ENCODE peak calls at places on chromosomes 2 and 18, in nine cellular contexts. One of them, this sample, is unnamed.

GRCh38 chr18:46718501-46719341 is 38.1 kb downstream of the ST8SIA5 start:
- DNase-seq in HepG2: no peak
- DNase-seq in sigmoid colon: no peak
- DNase-seq in stomach: no peak
- DNase-seq in esophagus muscularis mucosa: no peak
- DNase-seq in A549: no peak
- DNase-seq in SK-N-SH: no peak
- DNase-seq in tibial nerve: no peak
- DNase-seq in H1: no peak
- DNase-seq in this sample: no peak

GRCh38 chr2:58757971-58758370 is 516.8 kb upstream of the FANCL start:
- DNase-seq in HepG2: no peak
- DNase-seq in sigmoid colon: no peak
- DNase-seq in stomach: no peak
- DNase-seq in esophagus muscularis mucosa: no peak
- DNase-seq in A549: no peak
- DNase-seq in SK-N-SH: peak
- DNase-seq in tibial nerve: no peak
- DNase-seq in H1: no peak
- DNase-seq in this sample: no peak

GRCh38 chr18:48190994-48191393 is 218.2 kb downstream of the ZBTB7C start:
- DNase-seq in HepG2: no peak
- DNase-seq in sigmoid colon: no peak
- DNase-seq in stomach: no peak
- DNase-seq in esophagus muscularis mucosa: no peak
- DNase-seq in A549: no peak
- DNase-seq in SK-N-SH: no peak
- DNase-seq in tibial nerve: no peak
- DNase-seq in H1: no peak
- DNase-seq in this sample: no peak

GRCh38 chr2:113005030-113005509 is at the start of gene IL36A:
- DNase-seq in HepG2: no peak
- DNase-seq in sigmoid colon: no peak
- DNase-seq in stomach: no peak
- DNase-seq in esophagus muscularis mucosa: no peak
- DNase-seq in A549: no peak
- DNase-seq in SK-N-SH: no peak
- DNase-seq in tibial nerve: no peak
- DNase-seq in H1: no peak
- DNase-seq in this sample: no peak

GRCh38 chr2:240989451-240990265 is 8.8 kb upstream of the SNED1 start:
- DNase-seq in HepG2: peak
- DNase-seq in sigmoid colon: peak
- DNase-seq in stomach: peak
- DNase-seq in esophagus muscularis mucosa: no peak
- DNase-seq in A549: peak
- DNase-seq in SK-N-SH: no peak
- DNase-seq in tibial nerve: no peak
- DNase-seq in H1: no peak
- DNase-seq in this sample: peak

GRCh38 chr2:196131949-196132925 is 39.1 kb downstream of the STK17B start:
- DNase-seq in HepG2: no peak
- DNase-seq in sigmoid colon: no peak
- DNase-seq in stomach: no peak
- DNase-seq in esophagus muscularis mucosa: no peak
- DNase-seq in A549: no peak
- DNase-seq in SK-N-SH: no peak
- DNase-seq in tibial nerve: no peak
- DNase-seq in H1: no peak
- DNase-seq in this sample: no peak

GRCh38 chr2:234377761-234378341 is 119.0 kb downstream of the ARL4C start:
- DNase-seq in HepG2: no peak
- DNase-seq in sigmoid colon: no peak
- DNase-seq in stomach: no peak
- DNase-seq in esophagus muscularis mucosa: no peak
- DNase-seq in A549: no peak
- DNase-seq in SK-N-SH: no peak
- DNase-seq in tibial nerve: peak
- DNase-seq in H1: no peak
- DNase-seq in this sample: no peak

GRCh38 chr2:21740529-21740928 is 616.8 kb downstream of the TDRD15 start:
- DNase-seq in HepG2: no peak
- DNase-seq in sigmoid colon: no peak
- DNase-seq in stomach: no peak
- DNase-seq in esophagus muscularis mucosa: no peak
- DNase-seq in A549: no peak
- DNase-seq in SK-N-SH: no peak
- DNase-seq in tibial nerve: no peak
- DNase-seq in H1: no peak
- DNase-seq in this sample: no peak

GRCh38 chr2:222805591-222806304 is 55.1 kb upstream of the ACSL3 start:
- DNase-seq in HepG2: peak
- DNase-seq in sigmoid colon: no peak
- DNase-seq in stomach: peak
- DNase-seq in esophagus muscularis mucosa: no peak
- DNase-seq in A549: no peak
- DNase-seq in SK-N-SH: no peak
- DNase-seq in tibial nerve: no peak
- DNase-seq in H1: no peak
- DNase-seq in this sample: no peak

GRCh38 chr2:134621939-134622705 is 96.7 kb downstream of the TMEM163 start:
- DNase-seq in HepG2: no peak
- DNase-seq in sigmoid colon: no peak
- DNase-seq in stomach: no peak
- DNase-seq in esophagus muscularis mucosa: peak
- DNase-seq in A549: no peak
- DNase-seq in SK-N-SH: no peak
- DNase-seq in tibial nerve: no peak
- DNase-seq in H1: no peak
- DNase-seq in this sample: no peak

GRCh38 chr2:30915485-30915884 is 108.2 kb upstream of the CAPN13 start:
- DNase-seq in HepG2: peak
- DNase-seq in sigmoid colon: no peak
- DNase-seq in stomach: peak
- DNase-seq in esophagus muscularis mucosa: no peak
- DNase-seq in A549: no peak
- DNase-seq in SK-N-SH: peak
- DNase-seq in tibial nerve: no peak
- DNase-seq in H1: peak
- DNase-seq in this sample: no peak

GRCh38 chr2:178271629-178272333 is 77.5 kb downstream of the OSBPL6 start:
- DNase-seq in HepG2: no peak
- DNase-seq in sigmoid colon: peak
- DNase-seq in stomach: no peak
- DNase-seq in esophagus muscularis mucosa: no peak
- DNase-seq in A549: no peak
- DNase-seq in SK-N-SH: no peak
- DNase-seq in tibial nerve: peak
- DNase-seq in H1: no peak
- DNase-seq in this sample: peak

GRCh38 chr2:46979611-46980010 is 64.0 kb upstream of the MCFD2 start:
- DNase-seq in HepG2: no peak
- DNase-seq in sigmoid colon: no peak
- DNase-seq in stomach: no peak
- DNase-seq in esophagus muscularis mucosa: no peak
- DNase-seq in A549: no peak
- DNase-seq in SK-N-SH: no peak
- DNase-seq in tibial nerve: no peak
- DNase-seq in H1: no peak
- DNase-seq in this sample: peak
- TF ChIP-seq EP300 in HepG2: no peak
- TF ChIP-seq EP300 in sigmoid colon: no peak
- TF ChIP-seq EP300 in stomach: no peak
- TF ChIP-seq EP300 in esophagus muscularis mucosa: no peak
- TF ChIP-seq EP300 in A549: no peak
- TF ChIP-seq EP300 in SK-N-SH: no peak
- TF ChIP-seq EP300 in tibial nerve: no peak
- TF ChIP-seq EP300 in H1: no peak
- TF ChIP-seq EP300 in this sample: no peak

DNA sequence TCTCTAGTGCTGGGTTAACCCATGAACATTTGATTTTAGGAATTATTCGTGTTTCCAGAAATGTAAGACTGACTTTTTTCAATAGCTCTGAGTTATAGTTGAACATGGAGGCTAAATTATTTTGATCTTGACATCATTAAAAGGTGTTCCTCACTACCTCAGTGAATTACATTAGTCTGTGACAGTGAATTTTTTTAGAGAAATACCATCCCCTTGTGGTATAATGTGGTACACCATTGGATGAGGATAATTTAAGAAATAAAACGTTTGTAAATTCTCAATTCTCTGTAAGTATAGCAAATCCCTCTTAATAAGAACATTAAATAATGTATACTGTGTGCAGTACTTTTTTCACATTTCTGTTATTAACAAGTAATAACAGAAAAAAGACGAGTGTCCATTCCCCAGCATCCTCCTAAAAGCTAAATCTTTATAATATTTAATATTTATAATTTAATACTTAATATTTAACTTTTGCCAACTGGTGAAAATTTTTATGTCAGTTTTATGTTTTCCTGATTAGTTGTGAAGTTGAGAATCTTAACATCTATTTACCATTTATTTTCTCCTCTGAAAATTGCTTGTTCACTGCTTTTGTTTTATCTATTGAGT is 70.3 kb upstream of the CWC22 start:
- DNase-seq in HepG2: peak
- DNase-seq in sigmoid colon: no peak
- DNase-seq in stomach: no peak
- DNase-seq in esophagus muscularis mucosa: no peak
- DNase-seq in A549: peak
- DNase-seq in SK-N-SH: peak
- DNase-seq in tibial nerve: no peak
- DNase-seq in H1: no peak
- DNase-seq in this sample: no peak
- TF ChIP-seq EP300 in HepG2: no peak
- TF ChIP-seq EP300 in sigmoid colon: no peak
- TF ChIP-seq EP300 in stomach: no peak
- TF ChIP-seq EP300 in esophagus muscularis mucosa: no peak
- TF ChIP-seq EP300 in A549: no peak
- TF ChIP-seq EP300 in SK-N-SH: no peak
- TF ChIP-seq EP300 in tibial nerve: no peak
- TF ChIP-seq EP300 in H1: no peak
- TF ChIP-seq EP300 in this sample: no peak

GRCh38 chr2:74312913-74313312 is 30.3 kb downstream of the SLC4A5 start:
- DNase-seq in HepG2: no peak
- DNase-seq in sigmoid colon: no peak
- DNase-seq in stomach: no peak
- DNase-seq in esophagus muscularis mucosa: no peak
- DNase-seq in A549: no peak
- DNase-seq in SK-N-SH: no peak
- DNase-seq in tibial nerve: no peak
- DNase-seq in H1: no peak
- DNase-seq in this sample: no peak

GRCh38 chr2:74313497-74313896 is 29.7 kb downstream of the SLC4A5 start:
- DNase-seq in HepG2: no peak
- DNase-seq in sigmoid colon: no peak
- DNase-seq in stomach: no peak
- DNase-seq in esophagus muscularis mucosa: no peak
- DNase-seq in A549: no peak
- DNase-seq in SK-N-SH: no peak
- DNase-seq in tibial nerve: no peak
- DNase-seq in H1: no peak
- DNase-seq in this sample: no peak

GRCh38 chr2:74302865-74303264 is 40.4 kb downstream of the SLC4A5 start:
- DNase-seq in HepG2: no peak
- DNase-seq in sigmoid colon: no peak
- DNase-seq in stomach: no peak
- DNase-seq in esophagus muscularis mucosa: no peak
- DNase-seq in A549: no peak
- DNase-seq in SK-N-SH: no peak
- DNase-seq in tibial nerve: no peak
- DNase-seq in H1: no peak
- DNase-seq in this sample: no peak

GRCh38 chr2:74304332-74305148 is 38.7 kb downstream of the SLC4A5 start:
- DNase-seq in HepG2: no peak
- DNase-seq in sigmoid colon: no peak
- DNase-seq in stomach: no peak
- DNase-seq in esophagus muscularis mucosa: no peak
- DNase-seq in A549: no peak
- DNase-seq in SK-N-SH: no peak
- DNase-seq in tibial nerve: no peak
- DNase-seq in H1: no peak
- DNase-seq in this sample: no peak

GRCh38 chr2:74307720-74308119 is 35.5 kb downstream of the SLC4A5 start:
- DNase-seq in HepG2: no peak
- DNase-seq in sigmoid colon: no peak
- DNase-seq in stomach: no peak
- DNase-seq in esophagus muscularis mucosa: no peak
- DNase-seq in A549: no peak
- DNase-seq in SK-N-SH: no peak
- DNase-seq in tibial nerve: no peak
- DNase-seq in H1: no peak
- DNase-seq in this sample: no peak
- TF ChIP-seq EP300 in HepG2: no peak
- TF ChIP-seq EP300 in sigmoid colon: no peak
- TF ChIP-seq EP300 in stomach: no peak
- TF ChIP-seq EP300 in esophagus muscularis mucosa: no peak
- TF ChIP-seq EP300 in A549: no peak
- TF ChIP-seq EP300 in SK-N-SH: no peak
- TF ChIP-seq EP300 in tibial nerve: no peak
- TF ChIP-seq EP300 in H1: no peak
- TF ChIP-seq EP300 in this sample: no peak

GRCh38 chr2:19911799-19912509 is 10.2 kb upstream of the TTC32 start:
- DNase-seq in HepG2: no peak
- DNase-seq in sigmoid colon: no peak
- DNase-seq in stomach: no peak
- DNase-seq in esophagus muscularis mucosa: no peak
- DNase-seq in A549: peak
- DNase-seq in SK-N-SH: no peak
- DNase-seq in tibial nerve: no peak
- DNase-seq in H1: no peak
- DNase-seq in this sample: no peak
- TF ChIP-seq EP300 in HepG2: no peak
- TF ChIP-seq EP300 in sigmoid colon: no peak
- TF ChIP-seq EP300 in stomach: no peak
- TF ChIP-seq EP300 in esophagus muscularis mucosa: no peak
- TF ChIP-seq EP300 in A549: no peak
- TF ChIP-seq EP300 in SK-N-SH: no peak
- TF ChIP-seq EP300 in tibial nerve: no peak
- TF ChIP-seq EP300 in H1: no peak
- TF ChIP-seq EP300 in this sample: no peak

DNA sequence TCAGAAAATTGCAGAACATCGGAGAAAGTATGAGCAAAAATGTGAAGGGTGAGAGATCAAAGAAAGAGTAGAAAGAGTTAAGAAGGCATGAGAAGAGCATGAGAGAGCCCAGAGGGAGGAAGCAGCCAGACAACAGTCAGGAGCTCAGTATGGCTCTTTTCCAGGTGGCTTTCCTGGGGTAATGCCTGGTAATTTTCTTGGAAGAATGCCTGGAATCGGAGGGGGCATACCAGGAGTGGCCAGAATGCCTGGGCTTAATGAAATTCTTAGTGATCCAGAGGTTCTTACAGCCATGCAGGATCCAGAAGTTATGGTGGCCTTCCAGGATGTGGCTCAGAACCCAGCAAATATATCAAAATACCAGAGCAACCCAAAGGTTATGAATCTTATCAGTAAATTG is 271.8 kb upstream of the TFPI start:
- DNase-seq in HepG2: no peak
- DNase-seq in sigmoid colon: no peak
- DNase-seq in stomach: no peak
- DNase-seq in esophagus muscularis mucosa: no peak
- DNase-seq in A549: no peak
- DNase-seq in SK-N-SH: peak
- DNase-seq in tibial nerve: no peak
- DNase-seq in H1: no peak
- DNase-seq in this sample: no peak
- TF ChIP-seq EP300 in HepG2: no peak
- TF ChIP-seq EP300 in sigmoid colon: no peak
- TF ChIP-seq EP300 in stomach: no peak
- TF ChIP-seq EP300 in esophagus muscularis mucosa: no peak
- TF ChIP-seq EP300 in A549: no peak
- TF ChIP-seq EP300 in SK-N-SH: no peak
- TF ChIP-seq EP300 in tibial nerve: no peak
- TF ChIP-seq EP300 in H1: no peak
- TF ChIP-seq EP300 in this sample: no peak